ENCODE peak calls at places on chromosomes 11 and 22, in four cellular contexts. One of them, this sample, is unnamed.

GRCh38 chr11:46417711-46418110 is 26.1 kb upstream of the CHRM4 start:
- DNase-seq in T47D: no peak
- DNase-seq in activated T-cell treated with anti-CD3 and anti-CD28 coated beads for 1 hour: no peak
- DNase-seq in NCI-H345: no peak
- DNase-seq in this sample: no peak

GRCh38 chr11:9362393-9362863 is 22.0 kb upstream of the IPO7 start:
- DNase-seq in activated T-cell treated with anti-CD3 and anti-CD28 coated beads for 1 hour: no peak
- DNase-seq in T47D: peak
- DNase-seq in NCI-H345: no peak
- DNase-seq in this sample: no peak

GRCh38 chr11:32886180-32886579 is 6.4 kb upstream of the QSER1 start:
- DNase-seq in NCI-H345: no peak
- DNase-seq in T47D: no peak
- DNase-seq in activated T-cell treated with anti-CD3 and anti-CD28 coated beads for 1 hour: no peak
- DNase-seq in this sample: no peak

GRCh38 chr11:123235117-123235686 is 40.2 kb upstream of the CLMP start:
- DNase-seq in activated T-cell treated with anti-CD3 and anti-CD28 coated beads for 1 hour: peak
- DNase-seq in T47D: peak
- DNase-seq in NCI-H345: no peak
- DNase-seq in this sample: peak

GRCh38 chr11:45262900-45263299 is 23.2 kb downstream of the SYT13 start:
- DNase-seq in NCI-H345: no peak
- DNase-seq in T47D: no peak
- DNase-seq in activated T-cell treated with anti-CD3 and anti-CD28 coated beads for 1 hour: no peak
- DNase-seq in this sample: no peak

GRCh38 chr11:117643606-117644300 is 153.3 kb downstream of the DSCAML1 start:
- DNase-seq in activated T-cell treated with anti-CD3 and anti-CD28 coated beads for 1 hour: no peak
- DNase-seq in NCI-H345: no peak
- DNase-seq in T47D: no peak
- DNase-seq in this sample: no peak

GRCh38 chr11:62666259-62666926 is 1.3 kb downstream of the CSKMT start:
- DNase-seq in NCI-H345: no peak
- DNase-seq in T47D: peak
- DNase-seq in activated T-cell treated with anti-CD3 and anti-CD28 coated beads for 1 hour: no peak
- DNase-seq in this sample: no peak

GRCh38 chr11:109112748-109113378 is 309.1 kb upstream of the C11orf87 start:
- DNase-seq in NCI-H345: peak
- DNase-seq in activated T-cell treated with anti-CD3 and anti-CD28 coated beads for 1 hour: no peak
- DNase-seq in T47D: no peak
- DNase-seq in this sample: no peak

GRCh38 chr11:72584293-72584921 is 89.8 kb downstream of the PDE2A start:
- DNase-seq in T47D: no peak
- DNase-seq in NCI-H345: no peak
- DNase-seq in activated T-cell treated with anti-CD3 and anti-CD28 coated beads for 1 hour: peak
- DNase-seq in this sample: peak

GRCh38 chr11:312092-312816 is 1.6 kb upstream of the IFITM1 start:
- DNase-seq in activated T-cell treated with anti-CD3 and anti-CD28 coated beads for 1 hour: no peak
- DNase-seq in NCI-H345: no peak
- DNase-seq in T47D: no peak
- DNase-seq in this sample: peak

GRCh38 chr11:72577271-72577681 is 96.9 kb downstream of the PDE2A start:
- DNase-seq in T47D: no peak
- DNase-seq in NCI-H345: no peak
- DNase-seq in activated T-cell treated with anti-CD3 and anti-CD28 coated beads for 1 hour: no peak
- DNase-seq in this sample: no peak

GRCh38 chr11:7457211-7457610 is 28.1 kb upstream of the OLFML1 start:
- DNase-seq in activated T-cell treated with anti-CD3 and anti-CD28 coated beads for 1 hour: no peak
- DNase-seq in NCI-H345: no peak
- DNase-seq in T47D: no peak
- DNase-seq in this sample: no peak

GRCh38 chr22:43060213-43060612 is 29.0 kb downstream of the TTLL1 start:
- DNase-seq in T47D: peak
- DNase-seq in NCI-H345: no peak
- DNase-seq in activated T-cell treated with anti-CD3 and anti-CD28 coated beads for 1 hour: peak
- DNase-seq in this sample: peak